ENCODE peak calls at places on chromosome 6, in eight cellular contexts. One of them, this sample, is unnamed.

GRCh38 chr6:157613011-157613522 is 210.0 kb upstream of the SNX9 start:
- DNase-seq in NCI-H2029: no peak
- DNase-seq in dorsolateral prefrontal cortex: no peak
- DNase-seq in RPMI8226: no peak
- DNase-seq in psoas muscle: no peak
- DNase-seq in activated gamma-delta T cell treated with Interleukin-2 at 50 U/mL for 16 hours: no peak
- DNase-seq in ascending aorta: no peak
- DNase-seq in T follicular helper cell: no peak
- DNase-seq in this sample: no peak

GRCh38 chr6:111559193-111560097 is 46.2 kb downstream of the TRAF3IP2 start:
- DNase-seq in psoas muscle: peak
- DNase-seq in dorsolateral prefrontal cortex: no peak
- DNase-seq in T follicular helper cell: no peak
- DNase-seq in RPMI8226: no peak
- DNase-seq in ascending aorta: no peak
- DNase-seq in NCI-H2029: no peak
- DNase-seq in activated gamma-delta T cell treated with Interleukin-2 at 50 U/mL for 16 hours: no peak
- DNase-seq in this sample: no peak

GRCh38 chr6:156953125-156953477 is 175.9 kb downstream of the ARID1B start:
- DNase-seq in T follicular helper cell: no peak
- DNase-seq in dorsolateral prefrontal cortex: no peak
- DNase-seq in NCI-H2029: no peak
- DNase-seq in psoas muscle: no peak
- DNase-seq in activated gamma-delta T cell treated with Interleukin-2 at 50 U/mL for 16 hours: no peak
- DNase-seq in RPMI8226: no peak
- DNase-seq in ascending aorta: no peak
- DNase-seq in this sample: no peak

GRCh38 chr6:162964703-162965140 is 236.9 kb downstream of the PACRG start:
- DNase-seq in NCI-H2029: no peak
- DNase-seq in dorsolateral prefrontal cortex: no peak
- DNase-seq in ascending aorta: no peak
- DNase-seq in RPMI8226: peak
- DNase-seq in psoas muscle: peak
- DNase-seq in activated gamma-delta T cell treated with Interleukin-2 at 50 U/mL for 16 hours: no peak
- DNase-seq in T follicular helper cell: no peak
- DNase-seq in this sample: no peak

GRCh38 chr6:33854572-33855030 is 50.8 kb upstream of the MLN start:
- DNase-seq in dorsolateral prefrontal cortex: no peak
- DNase-seq in T follicular helper cell: no peak
- DNase-seq in activated gamma-delta T cell treated with Interleukin-2 at 50 U/mL for 16 hours: no peak
- DNase-seq in psoas muscle: peak
- DNase-seq in ascending aorta: no peak
- DNase-seq in RPMI8226: no peak
- DNase-seq in NCI-H2029: no peak
- DNase-seq in this sample: no peak

GRCh38 chr6:11410539-11411307 is 126.8 kb upstream of the TMEM170B start:
- DNase-seq in activated gamma-delta T cell treated with Interleukin-2 at 50 U/mL for 16 hours: no peak
- DNase-seq in NCI-H2029: no peak
- DNase-seq in RPMI8226: no peak
- DNase-seq in T follicular helper cell: no peak
- DNase-seq in psoas muscle: no peak
- DNase-seq in ascending aorta: no peak
- DNase-seq in dorsolateral prefrontal cortex: no peak
- DNase-seq in this sample: no peak

GRCh38 chr6:166365221-166365620 is 17.5 kb downstream of the MPC1 start:
- DNase-seq in NCI-H2029: no peak
- DNase-seq in RPMI8226: no peak
- DNase-seq in ascending aorta: no peak
- DNase-seq in T follicular helper cell: no peak
- DNase-seq in psoas muscle: no peak
- DNase-seq in dorsolateral prefrontal cortex: no peak
- DNase-seq in activated gamma-delta T cell treated with Interleukin-2 at 50 U/mL for 16 hours: no peak
- DNase-seq in this sample: peak

GRCh38 chr6:30684386-30685156 is 1.9 kb downstream of the PPP1R18 start:
- DNase-seq in ascending aorta: peak
- DNase-seq in RPMI8226: peak
- DNase-seq in activated gamma-delta T cell treated with Interleukin-2 at 50 U/mL for 16 hours: peak
- DNase-seq in psoas muscle: peak
- DNase-seq in NCI-H2029: no peak
- DNase-seq in dorsolateral prefrontal cortex: no peak
- DNase-seq in T follicular helper cell: no peak
- DNase-seq in this sample: no peak

GRCh38 chr6:56840467-56841371 is 114.2 kb upstream of the BEND6 start:
- DNase-seq in activated gamma-delta T cell treated with Interleukin-2 at 50 U/mL for 16 hours: no peak
- DNase-seq in ascending aorta: no peak
- DNase-seq in T follicular helper cell: no peak
- DNase-seq in RPMI8226: peak
- DNase-seq in psoas muscle: no peak
- DNase-seq in NCI-H2029: no peak
- DNase-seq in dorsolateral prefrontal cortex: no peak
- DNase-seq in this sample: no peak

GRCh38 chr6:31308050-31308844 is 36.4 kb upstream of the HLA-C start:
- DNase-seq in ascending aorta: peak
- DNase-seq in dorsolateral prefrontal cortex: no peak
- DNase-seq in RPMI8226: peak
- DNase-seq in activated gamma-delta T cell treated with Interleukin-2 at 50 U/mL for 16 hours: peak
- DNase-seq in psoas muscle: peak
- DNase-seq in T follicular helper cell: peak
- DNase-seq in NCI-H2029: peak
- DNase-seq in this sample: no peak